ENCODE peak calls at places on chromosomes 6 and 20, in eight cellular contexts. P, M, J, W, F, Z, L and Q are unnamed samples.

GRCh38 chr6:125008957-125009356 is 46.7 kb downstream of the RNF217 start:
- DNase-seq in W (no peak), P (no peak), L (no peak), M (no peak), Z (no peak), F (no peak), J (no peak), Q (no peak)

GRCh38 chr6:10837009-10837691 is 1.2 kb downstream of the MAK start:
- DNase-seq in J (peak; percentile 36), W (peak; percentile 29), L (peak; percentile 36), Z (no peak), F (no peak), M (no peak), P (no peak), Q (no peak)

GRCh38 chr20:326645-327031 is 1.3 kb downstream of the SOX12 start:
- DNase-seq in W (no peak), Z (no peak), L (no peak), P (no peak), F (no peak), J (peak; percentile 55), M (no peak), Q (no peak)

GRCh38 chr6:148502083-148502772 is 159.6 kb downstream of the SASH1 start:
- DNase-seq in P (no peak), F (no peak), W (no peak), M (no peak), Z (no peak), L (no peak), J (peak; percentile 44), Q (no peak)

GRCh38 chr20:31717478-31717946 is 5.2 kb downstream of the BCL2L1 start:
- DNase-seq in F (no peak), P (peak; percentile 50), Z (no peak), J (no peak), M (no peak), W (no peak), L (no peak), Q (no peak)

GRCh38 chr6:43924222-43924702 is 154.3 kb downstream of the VEGFA start:
- DNase-seq in J (no peak), F (peak; percentile 69), Z (peak; percentile 57), M (no peak), P (peak; percentile 77), W (peak; percentile 45), L (peak; percentile 67), Q (no peak)

GRCh38 chr20:6708010-6708409 is 59.5 kb upstream of the BMP2 start:
- DNase-seq in J (peak; percentile 73), W (peak; percentile 84), F (no peak), Z (no peak), P (no peak), L (no peak), M (no peak), Q (peak; percentile 7)

GRCh38 chr6:100281471-100281878 is 183.2 kb downstream of the SIM1 start:
- DNase-seq in Z (no peak), M (no peak), F (no peak), P (no peak), L (no peak), J (no peak), W (no peak), Q (no peak)

GRCh38 chr20:19412254-19412653 is 199.8 kb downstream of the SLC24A3 start:
- DNase-seq in J (no peak), Z (no peak), P (no peak), L (no peak), W (no peak), F (no peak), M (no peak), Q (no peak)

GRCh38 chr6:136775548-136775947 is 16.7 kb downstream of the MAP3K5 start:
- DNase-seq in L (no peak), M (no peak), F (no peak), P (no peak), W (peak; percentile 26), J (no peak), Z (no peak), Q (peak; percentile 77)

GRCh38 chr6:136773473-136773796 is 18.8 kb downstream of the MAP3K5 start:
- DNase-seq in L (no peak), J (no peak), W (no peak), Z (no peak), P (no peak), M (no peak), F (no peak), Q (no peak)

GRCh38 chr6:165732696-165733486 is 69.8 kb upstream of the PDE10A start:
- DNase-seq in W (no peak), F (no peak), Z (no peak), L (no peak), M (no peak), J (no peak), P (no peak), Q (no peak)

GRCh38 chr20:17525650-17526049 is 5.5 kb downstream of the BFSP1 start:
- DNase-seq in P (no peak), W (no peak), J (no peak), L (no peak), Z (no peak), M (no peak), F (no peak), Q (no peak)

GRCh38 chr6:165049362-165049761 is 260.0 kb downstream of the C6orf118 start:
- DNase-seq in F (no peak), M (no peak), Z (peak; percentile 2), J (peak; percentile 42), L (no peak), P (no peak), W (no peak), Q (no peak)

GRCh38 chr6:84500726-84501125 is 263.7 kb downstream of the TBX18 start:
- DNase-seq in F (no peak), L (no peak), Z (no peak), J (no peak), M (no peak), W (no peak), P (no peak), Q (no peak)

GRCh38 chr6:73614802-73615201 is 39.0 kb downstream of the SLC17A5 start:
- DNase-seq in P (no peak), F (no peak), Z (no peak), W (no peak), L (no peak), M (no peak), J (no peak), Q (no peak)

GRCh38 chr6:144284474-144284752 is 722 bp upstream of the UTRN start:
- DNase-seq in J (no peak), F (no peak), Z (no peak), M (no peak), L (no peak), P (no peak), W (peak; percentile 59), Q (no peak)

GRCh38 chr6:71855406-71855805 is 30.9 kb upstream of the RIMS1 start:
- DNase-seq in M (no peak), Z (no peak), L (no peak), J (no peak), F (no peak), P (no peak), W (no peak), Q (no peak)

GRCh38 chr6:168908166-168908565 is 345.5 kb downstream of the THBS2 start:
- DNase-seq in M (no peak), P (no peak), W (peak; percentile 41), L (no peak), J (no peak), F (no peak), Z (no peak), Q (peak; percentile 69)

GRCh38 chr6:129660346-129660676 is 49.7 kb downstream of the ARHGAP18 start:
- DNase-seq in P (no peak), W (no peak), L (no peak), F (no peak), J (no peak), M (no peak), Z (no peak), Q (no peak)

GRCh38 chr6:126919947-126920346 is 198.5 kb upstream of the RSPO3 start:
- DNase-seq in L (no peak), J (no peak), P (no peak), W (peak; percentile 93), M (no peak), F (no peak), Z (no peak), Q (peak; percentile 86)

GRCh38 chr6:141906569-141907080 is 226.1 kb upstream of the GJE1 start:
- DNase-seq in F (no peak), L (no peak), P (no peak), M (no peak), Z (no peak), J (no peak), W (no peak), Q (no peak)

GRCh38 chr20:48040491-48040890 is 255.2 kb upstream of the SULF2 start:
- DNase-seq in J (no peak), F (no peak), W (no peak), P (no peak), L (no peak), M (no peak), Z (no peak), Q (no peak)

GRCh38 chr20:19864130-19864529 is 106.1 kb downstream of the RIN2 start:
- DNase-seq in P (no peak), W (no peak), L (no peak), Z (no peak), J (no peak), F (no peak), M (no peak), Q (peak; percentile 53)

GRCh38 chr20:50034567-50035170 is 51.9 kb downstream of the SNAI1 start:
- DNase-seq in Z (no peak), M (no peak), P (no peak), L (no peak), J (peak; percentile 66), F (no peak), W (peak; percentile 72), Q (no peak)

GRCh38 chr20:47821481-47822100 is 36.3 kb upstream of the SULF2 start:
- DNase-seq in M (no peak), Z (no peak), P (no peak), J (no peak), L (no peak), F (no peak), W (no peak), Q (no peak)

GRCh38 chr6:83270971-83271714 is 78.0 kb downstream of the RWDD2A start:
- DNase-seq in M (no peak), F (no peak), J (no peak), L (no peak), Z (no peak), W (peak; percentile 82), P (no peak), Q (peak; percentile 70)

GRCh38 chr6:136608991-136609390 is 58.8 kb upstream of the MAP7 start:
- DNase-seq in Z (no peak), L (no peak), M (no peak), J (no peak), W (peak; percentile 82), P (no peak), F (no peak), Q (no peak)

GRCh38 chr20:39993737-39994136 is 695.3 kb downstream of the MAFB start:
- DNase-seq in Z (no peak), W (no peak), J (peak; percentile 43), F (no peak), M (no peak), P (no peak), L (no peak), Q (no peak)